ENCODE peak calls at places on chromosome 14, in seven cellular contexts. U is breast epithelium, G is endothelial cell of umbilical vein, F is sigmoid colon, M is stomach, X is esophagus muscularis mucosa, H is K562. V is an unnamed sample.
A peak's percentile ranks its signal among the peaks of the same experiment; 100 is the strongest.

GRCh38 chr14:54680636-54681035 is 113.7 kb downstream of the SAMD4A start:
- DNase-seq in F (no peak), X (no peak), U (no peak), G (no peak), M (no peak), H (no peak), V (no peak)

GRCh38 chr14:55323910-55324309 is 52.7 kb downstream of the FBXO34 start:
- DNase-seq in M (no peak), G (no peak), H (no peak), F (no peak), U (no peak), X (no peak), V (no peak)

GRCh38 chr14:28308727-28309126 is 457.9 kb upstream of the FOXG1 start:
- DNase-seq in U (no peak), M (no peak), G (peak; percentile 60), X (no peak), F (no peak), H (no peak), V (no peak)

GRCh38 chr14:18688346-18688745 is 87.4 kb downstream of the OR11H12 start:
- DNase-seq in X (no peak), U (no peak), M (no peak), F (no peak), H (no peak), G (no peak), V (no peak)

GRCh38 chr14:21068521-21069387 is 1.4 kb upstream of the ARHGEF40 start:
- DNase-seq in H (peak; percentile 75), F (peak; percentile 83), X (no peak), M (peak; percentile 63), U (no peak), G (peak; percentile 52), V (peak; percentile 71)

GRCh38 chr14:90087433-90087832 is 25.6 kb downstream of the KCNK13 start:
- DNase-seq in G (no peak), M (no peak), F (peak; percentile 68), U (no peak), X (peak; percentile 88), H (no peak), V (peak; percentile 29)

GRCh38 chr14:58832010-58832409 is 194.2 kb downstream of the DACT1 start:
- DNase-seq in U (no peak), F (no peak), X (no peak), H (no peak), M (no peak), G (no peak), V (peak; percentile 14)

GRCh38 chr14:75495882-75496281 is 26.4 kb upstream of the BATF start:
- DNase-seq in X (peak; percentile 82), F (no peak), G (no peak), U (no peak), H (peak; percentile 12), M (no peak), V (no peak)

GRCh38 chr14:65109357-65109756 is 7.0 kb upstream of the MAX start:
- DNase-seq in H (no peak), M (no peak), U (no peak), G (no peak), F (no peak), X (no peak), V (no peak)

GRCh38 chr14:59454131-59454530 is 11.0 kb downstream of the GPR135 start:
- DNase-seq in G (peak; percentile 50), F (no peak), M (no peak), X (no peak), U (no peak), H (no peak), V (no peak)

GRCh38 chr14:61511558-61511924 is 183.8 kb upstream of the HIF1A start:
- DNase-seq in H (no peak), U (no peak), F (no peak), M (no peak), G (peak; percentile 21), X (no peak), V (no peak)

GRCh38 chr14:82854851-82855250 is 1321.2 kb upstream of the SEL1L start:
- DNase-seq in U (no peak), H (no peak), F (no peak), M (no peak), G (no peak), X (no peak), V (no peak)

GRCh38 chr14:77258566-77258965 is 12.4 kb downstream of the NGB start:
- DNase-seq in H (no peak), F (no peak), X (no peak), U (no peak), M (no peak), G (no peak), V (no peak)

GRCh38 chr14:91337699-91338335 is 79.8 kb downstream of the CCDC88C start:
- DNase-seq in M (no peak), G (no peak), H (no peak), U (no peak), X (no peak), F (no peak), V (no peak)

GRCh38 chr14:55586411-55586810 is 6.4 kb downstream of the KTN1 start:
- DNase-seq in U (no peak), F (no peak), M (no peak), X (no peak), H (no peak), G (no peak), V (no peak)

GRCh38 chr14:68665116-68665515 is 127.8 kb downstream of the ZFP36L1 start:
- DNase-seq in M (no peak), F (no peak), U (no peak), H (no peak), G (peak; percentile 48), X (no peak), V (no peak)

GRCh38 chr14:92513204-92513965 is at the start of gene RIN3:
- DNase-seq in G (peak; percentile 48), U (no peak), F (peak; percentile 81), M (no peak), H (no peak), X (no peak), V (peak; percentile 61)

GRCh38 chr14:90820958-90821357 is 4.7 kb upstream of the TTC7B start:
- DNase-seq in H (no peak), U (no peak), F (no peak), M (peak; percentile 43), G (no peak), X (no peak), V (peak; percentile 27)

GRCh38 chr14:59028476-59029202 is 159.8 kb upstream of the DAAM1 start:
- DNase-seq in M (peak; percentile 55), G (peak; percentile 66), H (peak; percentile 47), F (peak; percentile 70), X (no peak), U (no peak), V (peak; percentile 64)

GRCh38 chr14:102511538-102511937 is 2.0 kb upstream of the ANKRD9 start:
- DNase-seq in F (no peak), U (no peak), G (no peak), M (no peak), X (no peak), H (no peak), V (peak; percentile 79)

DNA sequence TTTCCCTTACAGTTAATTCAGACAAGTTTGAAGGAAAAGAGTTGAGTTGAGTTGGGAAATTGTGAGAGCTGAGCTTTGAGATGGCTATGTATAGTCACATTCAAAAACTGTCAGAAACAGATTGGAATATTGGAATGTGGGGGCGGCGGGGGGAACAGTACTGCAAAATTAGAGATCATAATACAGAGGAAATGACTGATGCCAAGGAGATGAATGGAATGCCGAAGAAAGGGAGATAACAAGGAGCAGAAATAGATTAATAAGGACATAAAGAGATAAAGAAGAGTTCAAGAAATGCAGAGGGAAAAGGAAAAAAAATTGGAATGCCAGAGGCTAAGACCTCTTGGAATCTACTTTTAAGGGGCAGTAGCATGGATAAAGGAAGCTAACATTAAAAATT is 3.2 kb upstream of the OR4K5 start:
- DNase-seq in M (no peak), G (no peak), F (no peak), X (no peak), H (no peak), U (no peak), V (no peak)
- H3K9me3 ChIP-seq in M (no peaks in the 10 kb centered on the region), G (peaks cover 6% of the 10 kb centered on the region), F (no peaks in the 10 kb centered on the region), X (no peaks in the 10 kb centered on the region), H (no peaks in the 10 kb centered on the region), U (peaks cover 3% of the 10 kb centered on the region), V (peaks cover 13% of the 10 kb centered on the region)

GRCh38 chr14:105051182-105052109 is 13.8 kb downstream of the GPR132 start:
- DNase-seq in F (no peak), X (no peak), M (no peak), G (no peak), H (no peak), U (no peak), V (no peak)
- TF ChIP-seq POLR2AphosphoS5 in F (no peak), X (no peak), M (no peak), G (no peak), H (no peak), U (no peak), V (no peak)

GRCh38 chr14:52266179-52266578 is 1.3 kb upstream of the PTGDR start:
- DNase-seq in X (no peak), U (no peak), H (no peak), F (peak; percentile 85), M (no peak), G (no peak), V (no peak)
- H3K9me3 ChIP-seq in X (no peaks in the 10 kb centered on the region), U (no peaks in the 10 kb centered on the region), H (no peaks in the 10 kb centered on the region), F (no peaks in the 10 kb centered on the region), M (no peaks in the 10 kb centered on the region), G (no peaks in the 10 kb centered on the region), V (no peaks in the 10 kb centered on the region)

GRCh38 chr14:78618379-78618778 is 448.2 kb downstream of the NRXN3 start:
- DNase-seq in M (no peak), H (no peak), U (no peak), F (no peak), G (no peak), X (no peak), V (no peak)
- TF ChIP-seq POLR2AphosphoS5 in M (no peak), H (no peak), U (no peak), F (no peak), G (no peak), X (no peak), V (no peak)

DNA sequence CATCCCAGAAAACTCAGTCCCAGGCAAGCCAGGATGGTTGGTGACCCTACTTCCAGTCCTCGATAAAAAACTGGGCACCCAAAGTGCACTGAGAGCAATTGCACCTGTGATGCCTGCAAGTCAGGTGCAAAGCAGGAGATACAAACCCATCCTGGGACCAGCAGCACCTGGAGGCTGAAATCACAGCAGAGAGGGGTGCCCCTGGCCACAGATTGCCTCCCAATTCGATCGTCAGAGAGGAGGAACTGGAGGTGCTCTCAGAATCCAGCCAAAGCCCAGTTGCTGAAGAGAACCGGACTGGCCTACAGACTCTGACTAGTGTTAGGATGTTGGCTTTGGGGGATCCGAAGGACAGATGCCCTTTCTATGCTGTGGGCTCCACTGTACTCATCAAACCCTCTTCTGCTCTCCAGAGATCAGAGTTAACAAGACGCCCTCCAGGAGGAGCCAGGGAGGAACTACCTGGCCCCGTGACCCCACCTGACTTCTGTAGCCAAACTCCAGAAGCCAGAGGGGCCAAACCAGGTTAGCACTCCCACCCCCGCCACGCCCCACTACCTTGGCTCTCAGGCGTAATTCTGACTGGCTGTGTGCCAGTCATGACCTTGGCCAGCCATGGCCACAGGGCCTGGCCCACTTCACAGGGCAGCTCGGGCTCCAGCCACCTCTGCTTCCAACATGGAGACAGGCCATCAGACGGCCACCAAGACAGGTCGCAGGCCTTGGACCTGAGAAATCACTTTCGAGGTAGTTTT is 284.5 kb upstream of the RTL1 start:
- DNase-seq in H (no peak), X (peak; percentile 62), G (no peak), F (no peak), M (peak; percentile 11), U (peak; percentile 45), V (no peak)
- H3K9me3 ChIP-seq in H (no peaks in the 10 kb centered on the region), X (no peaks in the 10 kb centered on the region), G (no peaks in the 10 kb centered on the region), F (no peaks in the 10 kb centered on the region), M (no peaks in the 10 kb centered on the region), U (no peaks in the 10 kb centered on the region), V (no peaks in the 10 kb centered on the region)

GRCh38 chr14:46661728-46662127 is 10.1 kb upstream of the RPL10L start:
- DNase-seq in H (no peak), M (no peak), G (no peak), X (no peak), U (no peak), F (no peak), V (no peak)
- TF ChIP-seq POLR2AphosphoS5 in H (no peak), M (no peak), G (no peak), X (no peak), U (no peak), F (no peak), V (no peak)

GRCh38 chr14:66216763-66217162 is 269.4 kb upstream of the CCDC196 start:
- DNase-seq in H (no peak), F (no peak), G (no peak), X (no peak), U (no peak), M (no peak), V (no peak)
- H3K9me3 ChIP-seq in H (no peaks in the 10 kb centered on the region), F (no peaks in the 10 kb centered on the region), G (no peaks in the 10 kb centered on the region), X (no peaks in the 10 kb centered on the region), U (peaks cover 7% of the 10 kb centered on the region), M (peaks cover 8% of the 10 kb centered on the region), V (peaks cover 3% of the 10 kb centered on the region)